ENCODE peak calls at places on chromosomes 2 and 18, in nine cellular contexts. A is B cell; X is stimulated activated CD4-positive, alpha-beta T cell treated with anti-CD3 and anti-CD28 coated beads, TNF-alpha, amount 100 ng/mL, for 1 hour; C is effector CD4-positive, alpha-beta T cell; L is A172; Q is AG04450; P is fibroblast of mammary gland; I is activated CD8-positive, alpha-beta T cell treated with anti-CD3 and anti-CD28 coated beads, Interleukin-2, amount 10 ng/mL, durations not matched to agents 7 days and 5 days; E is H54. W is an unnamed sample.

GRCh38 chr18:11676867-11677266 is 12.2 kb upstream of the GNAL start:
- DNase-seq in L (peak; percentile 78), A (no peak), P (peak; percentile 29), Q (no peak), I (no peak), X (no peak), C (no peak), E (peak; percentile 59), W (no peak)

GRCh38 chr2:126790987-126791780 is 107.5 kb upstream of the TEX51 start:
- DNase-seq in C (no peak), X (no peak), P (no peak), I (no peak), A (no peak), Q (no peak), L (no peak), E (no peak), W (no peak)

GRCh38 chr2:220764246-220764645 is 807.9 kb downstream of the EPHA4 start:
- DNase-seq in E (no peak), A (no peak), P (no peak), L (no peak), X (no peak), C (no peak), Q (no peak), I (no peak), W (no peak)

GRCh38 chr2:122955761-122956160 is 1069.3 kb upstream of the CNTNAP5 start:
- DNase-seq in L (no peak), E (no peak), X (no peak), C (no peak), P (no peak), Q (no peak), A (no peak), I (no peak), W (no peak)

GRCh38 chr2:49153231-49153630 is 1.1 kb downstream of the FSHR start:
- DNase-seq in Q (no peak), C (no peak), P (no peak), E (no peak), X (no peak), L (no peak), I (no peak), A (no peak), W (no peak)

GRCh38 chr18:39455300-39455699 is 1889.7 kb upstream of the CELF4 start:
- DNase-seq in A (no peak), I (no peak), L (peak; percentile 39), E (peak; percentile 7), P (peak; percentile 89), C (no peak), X (no peak), Q (no peak), W (no peak)

GRCh38 chr2:99404039-99404799 is 67.0 kb downstream of the EIF5B start:
- DNase-seq in L (no peak), A (no peak), E (no peak), P (no peak), C (no peak), Q (no peak), X (no peak), I (no peak), W (no peak)

GRCh38 chr2:206160124-206160806 is 570 bp downstream of the EEF1B2 start:
- DNase-seq in E (peak; percentile 30), A (no peak), C (no peak), L (no peak), X (peak; percentile 16), I (no peak), Q (no peak), P (no peak), W (peak; percentile 21)

GRCh38 chr2:234437642-234438321 is 59.1 kb downstream of the ARL4C start:
- DNase-seq in L (no peak), E (no peak), X (no peak), I (no peak), P (no peak), A (no peak), Q (no peak), C (no peak), W (no peak)

GRCh38 chr18:22564036-22564435 is 146.3 kb upstream of the CTAGE1 start:
- DNase-seq in I (no peak), Q (no peak), L (no peak), E (no peak), P (no peak), C (no peak), A (no peak), X (no peak), W (no peak)

GRCh38 chr2:232748038-232748437 is 28.3 kb downstream of the KCNJ13 start:
- DNase-seq in L (no peak), X (no peak), E (no peak), A (no peak), C (no peak), P (no peak), I (no peak), Q (no peak), W (peak; percentile 17)

W was measured in activated CD4-positive, alpha-beta T cell treated with anti-CD3 and anti-CD28 coated beads for 48 hours.